ENCODE peak calls at places on chromosomes 7 and 10, in five cellular contexts. S is activated CD4-positive, alpha-beta T cell treated with anti-CD3 and anti-CD28 coated beads, Interleukin-2, amount 50 U/mL, for 4 hours; R is ELR; P is T-helper 9 cell; J is AG08395. Q is an unnamed sample.

GRCh38 chr10:3424102-3424803 is 251.7 kb upstream of the PITRM1 start:
- DNase-seq in R (peak), J (no peak), S (no peak), P (no peak), Q (no peak)

GRCh38 chr10:18364987-18365775 is 225.0 kb downstream of the CACNB2 start:
- DNase-seq in R (no peak), S (no peak), J (no peak), P (no peak), Q (no peak)

GRCh38 chr10:53489783-53490182 is 717.2 kb upstream of the MBL2 start:
- DNase-seq in J (no peak), R (no peak), S (no peak), P (no peak), Q (no peak)

GRCh38 chr10:128629111-128630096 is 503.2 kb upstream of the MKI67 start:
- DNase-seq in R (peak), S (no peak), P (no peak), J (no peak), Q (peak)

GRCh38 chr7:5143935-5144903 is 45.8 kb upstream of the WIPI2 start:
- DNase-seq in J (peak), S (peak), P (peak), R (no peak), Q (peak)

GRCh38 chr10:35225204-35225603 is 98.6 kb downstream of the CREM start:
- DNase-seq in P (no peak), S (no peak), R (peak), J (no peak), Q (no peak)

GRCh38 chr10:15780353-15781135 is 60.8 kb upstream of the ITGA8 start:
- DNase-seq in R (peak), S (no peak), P (no peak), J (no peak), Q (no peak)

GRCh38 chr7:148286150-148286549 is 304.4 kb upstream of the C7orf33 start:
- DNase-seq in P (no peak), R (peak), S (no peak), J (no peak), Q (no peak)

GRCh38 chr10:106189254-106189653 is 975.3 kb downstream of the SORCS1 start:
- DNase-seq in J (peak), S (no peak), P (no peak), R (peak), Q (peak)

GRCh38 chr7:93836111-93836510 is 54.4 kb downstream of the TFPI2 start:
- DNase-seq in P (no peak), J (no peak), S (no peak), R (no peak), Q (no peak)

GRCh38 chr7:129388353-129389098 is 45.7 kb upstream of the STRIP2 start:
- DNase-seq in R (no peak), P (no peak), J (no peak), S (no peak), Q (no peak)

Q was measured in putamen.